ENCODE peak calls at places on chromosomes 7 and 10, in six cellular contexts. One of them, this sample, is unnamed.

GRCh38 chr10:33524966-33525365 is 190.5 kb upstream of the NRP1 start:
- DNase-seq in HS-5: no peak
- DNase-seq in memory B cell: no peak
- DNase-seq in HCT116: no peak
- DNase-seq in mammary epithelial cell: peak
- DNase-seq in sigmoid colon: no peak
- DNase-seq in this sample: no peak

GRCh38 chr7:3082831-3083230 is 39.2 kb upstream of the CARD11 start:
- DNase-seq in HCT116: no peak
- DNase-seq in memory B cell: no peak
- DNase-seq in sigmoid colon: no peak
- DNase-seq in mammary epithelial cell: no peak
- DNase-seq in HS-5: no peak
- DNase-seq in this sample: no peak

GRCh38 chr7:129308047-129308446 is 83.2 kb downstream of the AHCYL2 start:
- DNase-seq in mammary epithelial cell: peak
- DNase-seq in HCT116: no peak
- DNase-seq in HS-5: no peak
- DNase-seq in memory B cell: no peak
- DNase-seq in sigmoid colon: no peak
- DNase-seq in this sample: no peak

GRCh38 chr7:128259131-128260056 is 18.3 kb downstream of the LEP start:
- DNase-seq in sigmoid colon: no peak
- DNase-seq in memory B cell: no peak
- DNase-seq in HCT116: peak
- DNase-seq in HS-5: no peak
- DNase-seq in mammary epithelial cell: peak
- DNase-seq in this sample: no peak

GRCh38 chr7:106808967-106809635 is 56.0 kb upstream of the PIK3CG start:
- DNase-seq in sigmoid colon: no peak
- DNase-seq in HCT116: no peak
- DNase-seq in HS-5: no peak
- DNase-seq in memory B cell: no peak
- DNase-seq in mammary epithelial cell: no peak
- DNase-seq in this sample: no peak

GRCh38 chr10:128095753-128096469 is 30.3 kb downstream of the MKI67 start:
- DNase-seq in memory B cell: no peak
- DNase-seq in HCT116: no peak
- DNase-seq in sigmoid colon: no peak
- DNase-seq in HS-5: no peak
- DNase-seq in mammary epithelial cell: no peak
- DNase-seq in this sample: no peak

GRCh38 chr7:95246935-95247370 is 77.4 kb downstream of the PON1 start:
- DNase-seq in mammary epithelial cell: peak
- DNase-seq in sigmoid colon: peak
- DNase-seq in memory B cell: no peak
- DNase-seq in HCT116: peak
- DNase-seq in HS-5: peak
- DNase-seq in this sample: peak

GRCh38 chr7:121466455-121466854 is 70.3 kb upstream of the FAM3C start:
- DNase-seq in mammary epithelial cell: no peak
- DNase-seq in HS-5: no peak
- DNase-seq in sigmoid colon: no peak
- DNase-seq in memory B cell: no peak
- DNase-seq in HCT116: no peak
- DNase-seq in this sample: no peak

GRCh38 chr10:72353028-72353962 is 1.4 kb downstream of the DNAJB12 start:
- DNase-seq in mammary epithelial cell: peak
- DNase-seq in HCT116: no peak
- DNase-seq in memory B cell: no peak
- DNase-seq in sigmoid colon: no peak
- DNase-seq in HS-5: no peak
- DNase-seq in this sample: no peak